ENCODE peak calls at places on chromosomes 3 and 15, in seven cellular contexts. Z is uterus, O is IMR-90, M is H54, J is breast epithelium, R is transverse colon, V is thyroid gland. Q is an unnamed sample.

GRCh38 chr15:80072285-80072684 is 12.8 kb downstream of the ZFAND6 start:
- DNase-seq in Z (no peak), O (peak), M (no peak), J (no peak), R (no peak), V (no peak), Q (no peak)

GRCh38 chr15:62961134-62961533 is 81.4 kb upstream of the TPM1 start:
- DNase-seq in Z (no peak), O (no peak), M (no peak), J (no peak), R (no peak), V (peak), Q (no peak)

GRCh38 chr3:64214002-64214696 is 11.1 kb downstream of the PRICKLE2 start:
- DNase-seq in Z (peak), O (peak), M (peak), J (peak), R (peak), V (peak), Q (no peak)

GRCh38 chr15:75904241-75904631 is 558 bp downstream of the FBXO22 start:
- DNase-seq in Z (no peak), O (peak), M (no peak), J (no peak), R (peak), V (no peak), Q (no peak)

GRCh38 chr15:78668987-78669386 is 28.0 kb upstream of the CHRNB4 start:
- DNase-seq in Z (no peak), O (no peak), M (no peak), J (no peak), R (no peak), V (no peak), Q (no peak)

GRCh38 chr3:63960048-63960711 is 48.0 kb upstream of the SCAANT1 start:
- DNase-seq in Z (peak), O (peak), M (peak), J (no peak), R (peak), V (no peak), Q (no peak)

GRCh38 chr3:69458798-69459197 is 72.9 kb upstream of the FRMD4B start:
- DNase-seq in Z (no peak), O (no peak), M (no peak), J (no peak), R (no peak), V (no peak), Q (no peak)

GRCh38 chr3:51686512-51687215 is 15.6 kb downstream of the TEX264 start:
- DNase-seq in Z (no peak), O (peak), M (no peak), J (no peak), R (peak), V (peak), Q (no peak)

GRCh38 chr3:74041068-74041675 is 416.4 kb upstream of the PDZRN3 start:
- DNase-seq in Z (no peak), O (no peak), M (no peak), J (no peak), R (no peak), V (no peak), Q (no peak)

GRCh38 chr3:20186600-20187004 is 596 bp upstream of the SGO1 start:
- DNase-seq in Z (no peak), O (no peak), M (no peak), J (no peak), R (no peak), V (no peak), Q (no peak)

GRCh38 chr3:87076951-87077350 is 86.0 kb upstream of the VGLL3 start:
- DNase-seq in Z (no peak), O (peak), M (peak), J (no peak), R (no peak), V (no peak), Q (no peak)

GRCh38 chr3:172303941-172304558 is 144.2 kb downstream of the GHSR start:
- DNase-seq in Z (no peak), O (no peak), M (no peak), J (no peak), R (no peak), V (no peak), Q (no peak)

GRCh38 chr3:16427309-16427965 is 86.1 kb downstream of the RFTN1 start:
- DNase-seq in Z (peak), O (peak), M (peak), J (no peak), R (peak), V (no peak), Q (no peak)

GRCh38 chr3:149678365-149678948 is 20.6 kb upstream of the WWTR1 start:
- DNase-seq in Z (no peak), O (no peak), M (no peak), J (no peak), R (no peak), V (no peak), Q (no peak)

GRCh38 chr3:118943597-118943996 is 91.0 kb downstream of the IGSF11 start:
- DNase-seq in Z (no peak), O (no peak), M (no peak), J (no peak), R (no peak), V (no peak), Q (no peak)

GRCh38 chr15:98889930-98890695 is 117.5 kb downstream of the PGPEP1L start:
- DNase-seq in Z (no peak), O (peak), M (no peak), J (no peak), R (no peak), V (no peak), Q (no peak)

GRCh38 chr3:73520931-73521461 is 103.7 kb downstream of the PDZRN3 start:
- DNase-seq in Z (peak), O (peak), M (no peak), J (peak), R (peak), V (peak), Q (no peak)

GRCh38 chr15:60994842-60995495 is 234.1 kb downstream of the RORA start:
- DNase-seq in Z (peak), O (no peak), M (no peak), J (no peak), R (peak), V (no peak), Q (no peak)

GRCh38 chr3:78268716-78269668 is 1229.1 kb downstream of the ROBO2 start:
- DNase-seq in Z (no peak), O (no peak), M (no peak), J (no peak), R (no peak), V (no peak), Q (no peak)

GRCh38 chr3:180329187-180329586 is 272.8 kb upstream of the TTC14 start:
- DNase-seq in Z (no peak), O (no peak), M (no peak), J (no peak), R (no peak), V (no peak), Q (no peak)

GRCh38 chr15:40812721-40813425 is 5.6 kb upstream of the DNAJC17 start:
- DNase-seq in Z (no peak), O (no peak), M (no peak), J (no peak), R (no peak), V (no peak), Q (no peak)

GRCh38 chr3:106302451-106303221 is 433.8 kb upstream of the CBLB start:
- DNase-seq in Z (no peak), O (no peak), M (no peak), J (no peak), R (no peak), V (no peak), Q (no peak)

GRCh38 chr3:165549665-165550064 is 287.6 kb downstream of the BCHE start:
- DNase-seq in Z (no peak), O (no peak), M (no peak), J (no peak), R (no peak), V (no peak), Q (no peak)

GRCh38 chr3:133383175-133383574 is 16.7 kb upstream of the BFSP2 start:
- DNase-seq in Z (no peak), O (no peak), M (no peak), J (no peak), R (no peak), V (no peak), Q (no peak)

GRCh38 chr3:16072420-16073110 is 101.9 kb upstream of the GALNT15 start:
- DNase-seq in Z (no peak), O (peak), M (no peak), J (no peak), R (no peak), V (no peak), Q (no peak)

GRCh38 chr3:158782283-158782682 is 19.6 kb upstream of the MFSD1 start:
- DNase-seq in Z (no peak), O (peak), M (no peak), J (no peak), R (no peak), V (no peak), Q (no peak)

GRCh38 chr15:65326109-65326508 is 21.6 kb downstream of the RNU5B-1 start:
- DNase-seq in Z (peak), O (no peak), M (no peak), J (peak), R (no peak), V (peak), Q (no peak)

GRCh38 chr15:69593981-69594966 is 141.7 kb downstream of the RPLP1 start:
- DNase-seq in Z (peak), O (peak), M (peak), J (peak), R (peak), V (peak), Q (no peak)

GRCh38 chr3:64656544-64656943 is 31.3 kb downstream of the ADAMTS9 start:
- DNase-seq in Z (no peak), O (no peak), M (no peak), J (no peak), R (no peak), V (no peak), Q (no peak)

DNA sequence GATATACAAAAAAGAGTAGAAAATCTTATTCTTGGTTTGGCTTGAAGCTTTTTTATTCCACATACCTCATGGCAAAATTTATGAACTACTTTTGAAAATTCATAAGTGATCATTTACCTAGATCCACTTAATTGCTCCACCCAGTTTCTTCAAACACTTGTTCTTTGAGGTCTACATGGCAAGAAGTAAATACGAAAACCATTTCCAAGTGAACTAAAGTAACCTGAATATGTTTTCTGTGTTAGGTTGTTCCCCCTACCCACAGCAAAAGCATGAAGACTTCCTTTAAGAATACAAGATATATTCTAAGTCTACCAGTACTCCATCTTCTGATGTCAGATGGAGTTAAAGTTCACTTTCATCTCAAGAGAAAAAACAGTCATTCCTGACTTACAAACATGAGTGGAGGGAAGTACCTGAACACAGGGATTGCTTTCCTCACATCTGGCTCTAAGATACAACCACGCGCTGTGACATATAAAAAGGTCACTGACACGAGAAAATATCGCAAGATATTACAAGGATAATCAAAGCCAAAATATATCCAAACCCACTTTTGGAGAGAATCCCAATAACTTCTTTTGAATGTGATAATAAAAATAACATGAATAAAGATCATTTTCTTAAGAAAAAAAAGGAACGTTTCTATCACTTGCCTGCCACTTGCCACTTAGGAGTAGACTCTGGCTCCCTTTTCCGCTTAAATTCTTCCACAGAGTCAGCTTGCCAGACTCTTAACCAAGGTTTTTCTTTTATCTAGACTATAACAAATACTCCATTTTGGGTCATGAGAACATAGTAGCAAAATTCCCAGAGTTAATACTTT is 424.5 kb downstream of the TIGIT start:
- DNase-seq in Z (no peak), O (no peak), M (no peak), J (no peak), R (no peak), V (no peak), Q (no peak)
- TF ChIP-seq POLR2A in Z (no peak), O (no peak), M (no peak), J (no peak), R (no peak), V (no peak), Q (no peak)

GRCh38 chr3:129001101-129001816 is at the start of gene EFCC1:
- DNase-seq in Z (peak), O (no peak), M (no peak), J (peak), R (peak), V (peak), Q (peak)
- TF ChIP-seq POLR2A in Z (peak), O (no peak), M (no peak), J (no peak), R (peak), V (no peak), Q (no peak)

GRCh38 chr3:82568776-82569338 is 807.4 kb upstream of the GBE1 start:
- DNase-seq in Z (no peak), O (no peak), M (no peak), J (no peak), R (no peak), V (no peak), Q (no peak)
- TF ChIP-seq POLR2A in Z (no peak), O (no peak), M (no peak), J (no peak), R (no peak), V (no peak), Q (no peak)

DNA sequence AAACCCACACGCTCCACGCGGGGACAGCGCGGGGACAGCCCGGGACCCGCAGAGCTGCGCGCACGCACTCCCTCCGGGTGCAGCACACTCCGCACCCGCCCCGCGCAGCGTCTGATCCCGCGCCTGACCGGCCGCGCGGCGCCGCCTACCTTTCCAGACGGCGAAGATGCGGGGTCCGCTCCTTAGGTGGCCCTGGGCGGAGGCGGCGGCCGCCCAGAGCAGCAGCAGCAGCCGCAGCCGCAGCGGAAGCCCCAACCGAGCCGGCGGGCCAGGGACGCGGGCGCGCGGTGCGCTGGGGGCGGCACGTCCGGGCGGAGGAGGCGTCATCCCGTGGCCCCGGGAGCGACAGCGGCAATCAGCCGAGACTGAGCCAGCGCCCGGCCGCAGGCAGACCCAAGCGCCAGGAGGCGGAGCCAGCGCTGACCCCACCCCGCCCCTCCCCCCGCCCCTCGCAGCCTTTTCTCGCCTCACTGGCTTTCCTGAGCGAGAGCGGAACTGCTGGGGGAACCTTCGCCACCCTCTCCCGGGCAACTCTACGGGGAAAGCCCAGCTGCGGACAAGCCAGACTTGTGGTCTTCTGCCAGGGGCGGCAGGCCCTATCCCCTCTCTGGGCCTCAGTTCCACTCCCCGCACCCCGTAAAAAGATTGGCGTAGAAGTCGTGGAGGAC is at the start of gene SEMA7A:
- DNase-seq in Z (peak), O (peak), M (peak), J (no peak), R (peak), V (peak), Q (no peak)
- TF ChIP-seq POLR2A in Z (peak), O (peak), M (peak), J (no peak), R (peak), V (no peak), Q (no peak)

GRCh38 chr15:42210703-42211102 is 2.6 kb upstream of the VPS39 start:
- DNase-seq in Z (no peak), O (no peak), M (no peak), J (no peak), R (no peak), V (peak), Q (no peak)

GRCh38 chr15:42202653-42203052 is 5.5 kb downstream of the VPS39 start:
- DNase-seq in Z (no peak), O (no peak), M (no peak), J (no peak), R (no peak), V (no peak), Q (no peak)

GRCh38 chr15:42213481-42213880 is 5.4 kb upstream of the VPS39 start:
- DNase-seq in Z (no peak), O (no peak), M (no peak), J (no peak), R (no peak), V (no peak), Q (no peak)

GRCh38 chr15:42203891-42204290 is 4.2 kb downstream of the VPS39 start:
- DNase-seq in Z (no peak), O (no peak), M (no peak), J (no peak), R (no peak), V (no peak), Q (no peak)

GRCh38 chr15:42207674-42208579 is at the start of gene VPS39:
- DNase-seq in Z (peak), O (peak), M (peak), J (peak), R (peak), V (peak), Q (peak)
- TF ChIP-seq POLR2A in Z (no peak), O (peak), M (peak), J (no peak), R (peak), V (peak), Q (peak)